ENCODE peak calls at places on chromosomes 5 and 9, in eight cellular contexts. V is heart right ventricle; Q is HCT116; C is ovary; N is CD4-positive, alpha-beta T cell; X is tibial nerve; S is heart left ventricle; P is right atrium auricular region. M is an unnamed sample.

GRCh38 chr5:78527925-78528324 is 120.6 kb downstream of the LHFPL2 start:
- DNase-seq in V (no peak), Q (no peak), C (no peak), N (no peak), X (no peak), S (no peak), P (no peak), M (no peak)

GRCh38 chr9:89576404-89576824 is 28.4 kb upstream of the GADD45G start:
- DNase-seq in V (no peak), Q (peak; percentile 18), C (no peak), N (no peak), X (no peak), S (no peak), P (peak; percentile 21), M (no peak)

GRCh38 chr9:35718726-35719511 is 13.1 kb downstream of the TLN1 start:
- DNase-seq in V (no peak), Q (no peak), C (no peak), N (no peak), X (no peak), S (no peak), P (no peak), M (peak; percentile 71)

GRCh38 chr5:21680196-21680595 is 1172.9 kb downstream of the CDH12 start:
- DNase-seq in V (no peak), Q (no peak), C (no peak), N (no peak), X (no peak), S (no peak), P (no peak), M (peak; percentile 53)

GRCh38 chr5:75551471-75551870 is 39.8 kb downstream of the POLK start:
- DNase-seq in V (no peak), Q (no peak), C (no peak), N (no peak), X (no peak), S (no peak), P (no peak), M (peak; percentile 52)

GRCh38 chr5:97071101-97071500 is 71.3 kb downstream of the LIX1 start:
- DNase-seq in V (no peak), Q (no peak), C (no peak), N (no peak), X (no peak), S (no peak), P (no peak), M (peak; percentile 84)

GRCh38 chr9:5832093-5832542 is 799 bp downstream of the ERMP1 start:
- DNase-seq in V (no peak), Q (no peak), C (no peak), N (no peak), X (no peak), S (no peak), P (no peak), M (no peak)

GRCh38 chr5:115324021-115324420 is 27.6 kb upstream of the CCDC112 start:
- DNase-seq in V (no peak), Q (no peak), C (no peak), N (no peak), X (no peak), S (no peak), P (no peak), M (no peak)

GRCh38 chr5:149869266-149869875 is 75.2 kb downstream of the PDE6A start:
- DNase-seq in V (no peak), Q (no peak), C (no peak), N (no peak), X (no peak), S (no peak), P (no peak), M (no peak)

GRCh38 chr5:145479271-145479670 is 355.9 kb downstream of the PRELID2 start:
- DNase-seq in V (no peak), Q (no peak), C (no peak), N (no peak), X (no peak), S (no peak), P (no peak), M (peak; percentile 60)

GRCh38 chr5:131068893-131069643 is 96.0 kb downstream of the HINT1 start:
- DNase-seq in V (no peak), Q (no peak), C (no peak), N (peak; percentile 56), X (no peak), S (no peak), P (no peak), M (no peak)

GRCh38 chr9:86369810-86370209 is 15.6 kb upstream of the TUT7 start:
- DNase-seq in V (no peak), Q (no peak), C (no peak), N (no peak), X (no peak), S (no peak), P (no peak), M (no peak)

GRCh38 chr9:120710110-120710981 is 3.9 kb downstream of the MEGF9 start:
- DNase-seq in V (no peak), Q (peak; percentile 52), C (no peak), N (peak; percentile 20), X (no peak), S (no peak), P (no peak), M (peak; percentile 44)

GRCh38 chr9:125644819-125645507 is 62.0 kb downstream of the MAPKAP1 start:
- DNase-seq in V (no peak), Q (no peak), C (no peak), N (no peak), X (no peak), S (no peak), P (no peak), M (no peak)

GRCh38 chr5:41794478-41794877 is 75.7 kb downstream of the OXCT1 start:
- DNase-seq in V (no peak), Q (peak; percentile 19), C (no peak), N (no peak), X (no peak), S (no peak), P (no peak), M (peak; percentile 71)

GRCh38 chr9:137791947-137792346 is 85.6 kb upstream of the CACNA1B start:
- DNase-seq in V (no peak), Q (no peak), C (no peak), N (no peak), X (no peak), S (no peak), P (no peak), M (no peak)

GRCh38 chr5:163410505-163410904 is 26.9 kb upstream of the CCNG1 start:
- DNase-seq in V (no peak), Q (no peak), C (no peak), N (no peak), X (no peak), S (no peak), P (no peak), M (no peak)

GRCh38 chr5:120678279-120678678 is 214.2 kb downstream of the PRR16 start:
- DNase-seq in V (no peak), Q (no peak), C (no peak), N (no peak), X (no peak), S (no peak), P (no peak), M (no peak)

GRCh38 chr5:125348221-125348692 is 601.8 kb upstream of the ZNF608 start:
- DNase-seq in V (peak; percentile 13), Q (no peak), C (no peak), N (no peak), X (peak; percentile 27), S (no peak), P (peak; percentile 69), M (no peak)

GRCh38 chr9:116656535-116656934 is 30.6 kb upstream of the TRIM32 start:
- DNase-seq in V (no peak), Q (no peak), C (no peak), N (no peak), X (no peak), S (no peak), P (no peak), M (no peak)

GRCh38 chr9:131864531-131864930 is 124.7 kb upstream of the RAPGEF1 start:
- DNase-seq in V (no peak), Q (no peak), C (no peak), N (no peak), X (no peak), S (peak; percentile 53), P (no peak), M (no peak)

GRCh38 chr9:18622186-18622836 is 148.4 kb downstream of the ADAMTSL1 start:
- DNase-seq in V (no peak), Q (no peak), C (no peak), N (no peak), X (no peak), S (no peak), P (no peak), M (no peak)

GRCh38 chr5:175889910-175890684 is 18.7 kb downstream of the CPLX2 start:
- DNase-seq in V (no peak), Q (peak; percentile 27), C (no peak), N (no peak), X (no peak), S (no peak), P (no peak), M (no peak)
- H3K27ac ChIP-seq in V (no peak overlapping the region), Q (peak overlapping the region; percentile 0), C (no peak overlapping the region), N (no peak overlapping the region), X (no peak overlapping the region), S (no peak overlapping the region), P (no peak overlapping the region), M (no peak overlapping the region)

DNA sequence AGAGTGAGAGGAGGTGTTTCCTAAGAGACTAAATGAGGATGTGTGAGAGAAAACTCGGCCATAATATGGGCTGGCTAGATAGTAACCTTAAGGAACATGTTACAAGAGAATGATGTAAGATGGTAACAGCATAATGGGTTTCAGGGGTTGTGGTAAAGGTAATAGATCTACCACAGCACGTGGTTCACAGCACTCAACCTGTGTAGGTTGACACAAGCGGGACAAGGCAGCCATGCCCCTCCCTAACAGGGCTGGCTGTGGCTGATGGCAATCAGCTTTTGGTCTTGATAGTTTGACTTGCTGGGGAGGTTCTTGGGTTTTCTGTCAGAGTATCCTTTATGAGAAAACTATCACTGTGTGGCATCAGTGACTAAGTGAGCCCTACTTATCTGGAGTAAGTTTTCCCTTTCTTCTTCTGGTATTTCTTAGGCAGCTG is 138.6 kb downstream of the TRIO start:
- DNase-seq in V (no peak), Q (no peak), C (no peak), N (no peak), X (no peak), S (no peak), P (no peak), M (no peak)
- H3K27me3 ChIP-seq in V (no peaks in the 10 kb centered on the region), Q (no peaks in the 10 kb centered on the region), C (no peaks in the 10 kb centered on the region), N (no peaks in the 10 kb centered on the region), X (no peaks in the 10 kb centered on the region), S (no peaks in the 10 kb centered on the region), P (no peaks in the 10 kb centered on the region), M (no peaks in the 10 kb centered on the region)

GRCh38 chr9:14769235-14769580 is 46.7 kb upstream of the CER1 start:
- DNase-seq in V (no peak), Q (peak; percentile 10), C (no peak), N (no peak), X (no peak), S (no peak), P (no peak), M (no peak)
- TF ChIP-seq CTCF in V (peak; percentile 46), Q (peak; percentile 21), C (no peak), N (no peak), X (no peak), S (peak; percentile 11), P (no peak), M (peak; percentile 48)

DNA sequence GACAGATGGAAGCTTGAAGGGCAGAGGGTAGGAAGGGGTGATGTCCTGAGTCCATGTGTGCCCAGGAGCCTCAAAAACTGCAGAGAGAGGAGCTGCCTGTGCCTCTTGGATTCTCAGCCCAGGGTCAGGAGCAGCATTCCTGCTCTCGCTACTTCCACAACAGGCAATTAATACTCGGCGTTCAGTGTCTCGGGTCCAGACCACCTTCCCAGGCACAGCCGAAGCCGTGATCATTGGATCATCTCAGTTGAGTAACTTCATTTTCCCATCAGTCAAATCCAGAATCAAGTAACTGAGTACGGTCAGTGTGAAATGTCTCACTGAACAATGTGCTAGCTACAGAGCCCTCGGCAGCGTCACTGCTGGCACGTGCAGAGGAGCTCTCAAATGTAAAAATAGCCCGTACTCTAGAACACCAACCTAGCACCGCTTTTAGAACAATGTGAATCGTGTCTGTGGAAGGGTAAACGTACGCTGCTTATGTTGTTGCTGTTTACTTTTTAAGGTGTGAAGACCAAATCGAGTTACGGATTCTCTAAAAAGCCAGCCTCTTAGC is 63.5 kb upstream of the IRX4 start:
- DNase-seq in V (peak; percentile 66), Q (no peak), C (no peak), N (no peak), X (no peak), S (peak; percentile 67), P (no peak), M (no peak)
- H3K27ac ChIP-seq in V (no peak overlapping the region), Q (no peak overlapping the region), C (no peak overlapping the region), N (no peak overlapping the region), X (no peak overlapping the region), S (peak overlapping the region; percentile 87), P (peak overlapping the region; percentile 83), M (no peak overlapping the region)